ENCODE peak calls at places on chromosomes 13 and 19, in ten cellular contexts. D is NCI-H146; Q is LoVo; J is NCI-H1105; O is NCI-H1417; Y is GM18507; G is ELR; L is activated naive CD4-positive, alpha-beta T cell treated with anti-CD3 and anti-CD28 coated beads, Interleukin-2, amount 50 U/mL, for 16 hours; M is suprapubic skin; R is C1 segment of cervical spinal cord. Z is an unnamed sample.

GRCh38 chr13:102597029-102598015 is 536 bp downstream of the TPP2 start:
- DNase-seq in D (peak; percentile 51), Q (no peak), J (no peak), O (peak; percentile 76), Y (peak; percentile 4), G (peak; percentile 43), L (peak; percentile 30), M (peak; percentile 69), R (no peak), Z (no peak)

GRCh38 chr19:18274776-18275356 is 614 bp upstream of the IQCN start:
- DNase-seq in D (no peak), Q (peak; percentile 89), J (no peak), O (no peak), Y (no peak), G (peak; percentile 92), L (no peak), M (peak; percentile 93), R (peak; percentile 58), Z (peak; percentile 78)

GRCh38 chr13:110183925-110184324 is 123.0 kb downstream of the COL4A1 start:
- DNase-seq in D (no peak), Q (no peak), J (no peak), O (no peak), Y (no peak), G (no peak), L (no peak), M (no peak), R (no peak), Z (no peak)

GRCh38 chr13:39910833-39911232 is 255.4 kb downstream of the COG6 start:
- DNase-seq in D (no peak), Q (no peak), J (no peak), O (no peak), Y (no peak), G (no peak), L (no peak), M (no peak), R (no peak), Z (no peak)

GRCh38 chr19:39111593-39112199 is 13.9 kb upstream of the PAK4 start:
- DNase-seq in D (peak; percentile 47), Q (no peak), J (no peak), O (peak; percentile 24), Y (no peak), G (no peak), L (no peak), M (no peak), R (no peak), Z (no peak)

GRCh38 chr19:54572696-54573311 is 786 bp upstream of the LILRA2 start:
- DNase-seq in D (no peak), Q (no peak), J (no peak), O (no peak), Y (no peak), G (no peak), L (no peak), M (no peak), R (no peak), Z (peak; percentile 6)

GRCh38 chr13:85603735-85604134 is 195.5 kb downstream of the SLITRK6 start:
- DNase-seq in D (no peak), Q (no peak), J (no peak), O (no peak), Y (no peak), G (no peak), L (no peak), M (no peak), R (no peak), Z (no peak)

GRCh38 chr19:33472696-33473624 is 48.6 kb downstream of the PEPD start:
- DNase-seq in D (no peak), Q (peak; percentile 1), J (no peak), O (no peak), Y (no peak), G (peak; percentile 96), L (no peak), M (no peak), R (no peak), Z (peak; percentile 59)

GRCh38 chr19:54279441-54279962 is 1.4 kb downstream of the LILRB2 start:
- DNase-seq in D (no peak), Q (no peak), J (no peak), O (no peak), Y (no peak), G (no peak), L (no peak), M (no peak), R (no peak), Z (no peak)

GRCh38 chr19:38039966-38040365 is 133.0 kb downstream of the SIPA1L3 start:
- DNase-seq in D (no peak), Q (no peak), J (no peak), O (no peak), Y (no peak), G (peak; percentile 98), L (no peak), M (no peak), R (no peak), Z (no peak)

GRCh38 chr19:14150770-14151661 is 14.6 kb upstream of the ASF1B start:
- DNase-seq in D (no peak), Q (no peak), J (no peak), O (no peak), Y (no peak), G (no peak), L (no peak), M (no peak), R (no peak), Z (no peak)

GRCh38 chr19:2289714-2290435 is 7.9 kb upstream of the PEAK3 start:
- DNase-seq in D (peak; percentile 52), Q (no peak), J (no peak), O (peak; percentile 63), Y (peak; percentile 72), G (peak; percentile 31), L (peak; percentile 45), M (peak; percentile 74), R (no peak), Z (no peak)

GRCh38 chr19:14116918-14117578 is 514 bp downstream of the PRKACA start:
- DNase-seq in D (peak; percentile 30), Q (no peak), J (no peak), O (no peak), Y (no peak), G (no peak), L (peak; percentile 19), M (peak; percentile 77), R (no peak), Z (no peak)

GRCh38 chr13:102293723-102294122 is 108.1 kb downstream of the FGF14 start:
- DNase-seq in D (no peak), Q (no peak), J (peak; percentile 6), O (no peak), Y (no peak), G (no peak), L (no peak), M (no peak), R (no peak), Z (no peak)

GRCh38 chr19:33511346-33511745 is 10.2 kb downstream of the PEPD start:
- DNase-seq in D (no peak), Q (no peak), J (no peak), O (no peak), Y (no peak), G (no peak), L (no peak), M (no peak), R (no peak), Z (no peak)

GRCh38 chr19:7109678-7110289 is 40.3 kb downstream of the ZNF557 start:
- DNase-seq in D (no peak), Q (no peak), J (no peak), O (no peak), Y (no peak), G (no peak), L (no peak), M (peak; percentile 29), R (no peak), Z (no peak)

GRCh38 chr19:29963576-29963975 is 21.5 kb downstream of the URI1 start:
- DNase-seq in D (peak; percentile 15), Q (no peak), J (no peak), O (no peak), Y (no peak), G (no peak), L (no peak), M (no peak), R (no peak), Z (no peak)

GRCh38 chr13:23025848-23026608 is 154.8 kb upstream of the SGCG start:
- DNase-seq in D (no peak), Q (no peak), J (no peak), O (no peak), Y (no peak), G (no peak), L (no peak), M (no peak), R (no peak), Z (no peak)

GRCh38 chr19:40804783-40805242 is 5.8 kb downstream of the EGLN2 start:
- DNase-seq in D (no peak), Q (no peak), J (no peak), O (no peak), Y (no peak), G (no peak), L (no peak), M (no peak), R (no peak), Z (no peak)

GRCh38 chr13:27080018-27080948 is 91.3 kb downstream of the USP12 start:
- DNase-seq in D (no peak), Q (no peak), J (no peak), O (no peak), Y (no peak), G (no peak), L (no peak), M (no peak), R (no peak), Z (no peak)

GRCh38 chr13:29893438-29893837 is 43.0 kb upstream of the UBL3 start:
- DNase-seq in D (no peak), Q (no peak), J (no peak), O (no peak), Y (no peak), G (no peak), L (no peak), M (no peak), R (no peak), Z (no peak)